ENCODE peak calls at places on chromosomes 7 and 10, in seven cellular contexts. One of them, this sample, is unnamed. For H3K27me3, the result is how much of the 10 kb centered on the place peaks cover.

GRCh38 chr10:35640951-35641429 is 1.1 kb downstream of the FZD8 start:
- DNase-seq in bronchial epithelial cell: peak
- DNase-seq in effector memory CD4-positive, alpha-beta T cell: no peak
- DNase-seq in tibial nerve: peak
- DNase-seq in spleen: peak
- DNase-seq in right cardiac atrium: peak
- DNase-seq in WERI-Rb-1: peak
- DNase-seq in this sample: peak

GRCh38 chr10:98886686-98887085 is 349.0 kb downstream of the HPSE2 start:
- DNase-seq in bronchial epithelial cell: peak
- DNase-seq in effector memory CD4-positive, alpha-beta T cell: no peak
- DNase-seq in tibial nerve: no peak
- DNase-seq in spleen: no peak
- DNase-seq in right cardiac atrium: no peak
- DNase-seq in WERI-Rb-1: no peak
- DNase-seq in this sample: no peak

GRCh38 chr10:89309646-89310045 is 7.8 kb downstream of the IFIT2 start:
- DNase-seq in bronchial epithelial cell: no peak
- DNase-seq in effector memory CD4-positive, alpha-beta T cell: no peak
- DNase-seq in tibial nerve: no peak
- DNase-seq in spleen: no peak
- DNase-seq in right cardiac atrium: no peak
- DNase-seq in WERI-Rb-1: no peak
- DNase-seq in this sample: no peak

GRCh38 chr10:28429573-28430216 is 103.2 kb upstream of the WAC start:
- DNase-seq in bronchial epithelial cell: no peak
- DNase-seq in effector memory CD4-positive, alpha-beta T cell: no peak
- DNase-seq in tibial nerve: no peak
- DNase-seq in spleen: no peak
- DNase-seq in right cardiac atrium: no peak
- DNase-seq in WERI-Rb-1: no peak
- DNase-seq in this sample: no peak

GRCh38 chr7:107579881-107580715 is at the start of gene BCAP29:
- DNase-seq in bronchial epithelial cell: peak
- DNase-seq in effector memory CD4-positive, alpha-beta T cell: peak
- DNase-seq in tibial nerve: peak
- DNase-seq in spleen: peak
- DNase-seq in right cardiac atrium: peak
- DNase-seq in WERI-Rb-1: peak
- DNase-seq in this sample: peak

GRCh38 chr7:96224682-96225081 is 97.2 kb downstream of the SLC25A13 start:
- DNase-seq in bronchial epithelial cell: peak
- DNase-seq in effector memory CD4-positive, alpha-beta T cell: no peak
- DNase-seq in tibial nerve: no peak
- DNase-seq in spleen: no peak
- DNase-seq in right cardiac atrium: no peak
- DNase-seq in WERI-Rb-1: peak
- DNase-seq in this sample: no peak

GRCh38 chr7:129569811-129570215 is 41.7 kb upstream of the NRF1 start:
- DNase-seq in bronchial epithelial cell: peak
- DNase-seq in effector memory CD4-positive, alpha-beta T cell: no peak
- DNase-seq in tibial nerve: no peak
- DNase-seq in spleen: no peak
- DNase-seq in right cardiac atrium: no peak
- DNase-seq in WERI-Rb-1: no peak
- DNase-seq in this sample: no peak

GRCh38 chr7:22772885-22773284 is 45.9 kb downstream of the IL6 start:
- DNase-seq in bronchial epithelial cell: no peak
- DNase-seq in effector memory CD4-positive, alpha-beta T cell: no peak
- DNase-seq in tibial nerve: no peak
- DNase-seq in spleen: no peak
- DNase-seq in right cardiac atrium: no peak
- DNase-seq in WERI-Rb-1: no peak
- DNase-seq in this sample: no peak

GRCh38 chr10:117519895-117520294 is 22.7 kb upstream of the EMX2 start:
- DNase-seq in bronchial epithelial cell: no peak
- DNase-seq in effector memory CD4-positive, alpha-beta T cell: no peak
- DNase-seq in tibial nerve: no peak
- DNase-seq in spleen: no peak
- DNase-seq in right cardiac atrium: no peak
- DNase-seq in WERI-Rb-1: no peak
- DNase-seq in this sample: no peak

GRCh38 chr7:139915301-139915863 is 86.3 kb downstream of the TBXAS1 start:
- DNase-seq in bronchial epithelial cell: peak
- DNase-seq in effector memory CD4-positive, alpha-beta T cell: no peak
- DNase-seq in tibial nerve: no peak
- DNase-seq in spleen: no peak
- DNase-seq in right cardiac atrium: no peak
- DNase-seq in WERI-Rb-1: no peak
- DNase-seq in this sample: no peak

GRCh38 chr10:122490786-122491680 is 29.7 kb downstream of the HTRA1 start:
- DNase-seq in bronchial epithelial cell: peak
- DNase-seq in effector memory CD4-positive, alpha-beta T cell: peak
- DNase-seq in tibial nerve: no peak
- DNase-seq in spleen: no peak
- DNase-seq in right cardiac atrium: no peak
- DNase-seq in WERI-Rb-1: no peak
- DNase-seq in this sample: peak

GRCh38 chr10:73251683-73252444 is 580 bp downstream of the MRPS16 start:
- DNase-seq in bronchial epithelial cell: no peak
- DNase-seq in effector memory CD4-positive, alpha-beta T cell: no peak
- DNase-seq in tibial nerve: no peak
- DNase-seq in spleen: peak
- DNase-seq in right cardiac atrium: no peak
- DNase-seq in WERI-Rb-1: peak
- DNase-seq in this sample: no peak

GRCh38 chr7:12719978-12720377 is 32.5 kb downstream of the ARL4A start:
- DNase-seq in bronchial epithelial cell: no peak
- DNase-seq in effector memory CD4-positive, alpha-beta T cell: no peak
- DNase-seq in tibial nerve: no peak
- DNase-seq in spleen: no peak
- DNase-seq in right cardiac atrium: no peak
- DNase-seq in WERI-Rb-1: no peak
- DNase-seq in this sample: no peak

GRCh38 chr10:97358349-97358748 is 23.8 kb upstream of the FRAT2 start:
- DNase-seq in bronchial epithelial cell: no peak
- DNase-seq in effector memory CD4-positive, alpha-beta T cell: no peak
- DNase-seq in tibial nerve: no peak
- DNase-seq in spleen: peak
- DNase-seq in right cardiac atrium: no peak
- DNase-seq in WERI-Rb-1: no peak
- DNase-seq in this sample: no peak

GRCh38 chr7:129698516-129699418 is 87.2 kb downstream of the NRF1 start:
- DNase-seq in bronchial epithelial cell: peak
- DNase-seq in effector memory CD4-positive, alpha-beta T cell: no peak
- DNase-seq in tibial nerve: no peak
- DNase-seq in spleen: no peak
- DNase-seq in right cardiac atrium: no peak
- DNase-seq in WERI-Rb-1: no peak
- DNase-seq in this sample: no peak

GRCh38 chr10:69232736-69233135 is 12.6 kb downstream of the HKDC1 start:
- DNase-seq in bronchial epithelial cell: no peak
- DNase-seq in effector memory CD4-positive, alpha-beta T cell: peak
- DNase-seq in tibial nerve: no peak
- DNase-seq in spleen: peak
- DNase-seq in right cardiac atrium: no peak
- DNase-seq in WERI-Rb-1: no peak
- DNase-seq in this sample: no peak

GRCh38 chr10:71398991-71399375 is 2.3 kb downstream of the CDH23 start:
- DNase-seq in bronchial epithelial cell: peak
- DNase-seq in effector memory CD4-positive, alpha-beta T cell: no peak
- DNase-seq in tibial nerve: no peak
- DNase-seq in spleen: no peak
- DNase-seq in right cardiac atrium: no peak
- DNase-seq in WERI-Rb-1: no peak
- DNase-seq in this sample: peak

GRCh38 chr7:83908526-83908925 is 259.6 kb upstream of the SEMA3E start:
- DNase-seq in bronchial epithelial cell: no peak
- DNase-seq in effector memory CD4-positive, alpha-beta T cell: no peak
- DNase-seq in tibial nerve: no peak
- DNase-seq in spleen: no peak
- DNase-seq in right cardiac atrium: no peak
- DNase-seq in WERI-Rb-1: no peak
- DNase-seq in this sample: no peak

GRCh38 chr10:96390460-96390864 is 31.7 kb upstream of the OPALIN start:
- DNase-seq in bronchial epithelial cell: no peak
- DNase-seq in effector memory CD4-positive, alpha-beta T cell: no peak
- DNase-seq in tibial nerve: no peak
- DNase-seq in spleen: no peak
- DNase-seq in right cardiac atrium: peak
- DNase-seq in WERI-Rb-1: no peak
- DNase-seq in this sample: peak

GRCh38 chr10:24570658-24571426 is 152.8 kb downstream of the ARHGAP21 start:
- DNase-seq in bronchial epithelial cell: no peak
- DNase-seq in effector memory CD4-positive, alpha-beta T cell: no peak
- DNase-seq in tibial nerve: no peak
- DNase-seq in spleen: no peak
- DNase-seq in right cardiac atrium: no peak
- DNase-seq in WERI-Rb-1: no peak
- DNase-seq in this sample: no peak

GRCh38 chr10:27605337-27605736 is 101.2 kb downstream of the RAB18 start:
- DNase-seq in bronchial epithelial cell: no peak
- DNase-seq in effector memory CD4-positive, alpha-beta T cell: no peak
- DNase-seq in tibial nerve: no peak
- DNase-seq in spleen: no peak
- DNase-seq in right cardiac atrium: no peak
- DNase-seq in WERI-Rb-1: no peak
- DNase-seq in this sample: no peak

GRCh38 chr10:70674560-70675495 is 2.5 kb downstream of the ADAMTS14 start:
- DNase-seq in bronchial epithelial cell: no peak
- DNase-seq in effector memory CD4-positive, alpha-beta T cell: no peak
- DNase-seq in tibial nerve: no peak
- DNase-seq in spleen: no peak
- DNase-seq in right cardiac atrium: no peak
- DNase-seq in WERI-Rb-1: no peak
- DNase-seq in this sample: no peak

GRCh38 chr10:17655009-17655408 is 11.1 kb downstream of the STAM start:
- DNase-seq in bronchial epithelial cell: no peak
- DNase-seq in effector memory CD4-positive, alpha-beta T cell: no peak
- DNase-seq in tibial nerve: no peak
- DNase-seq in spleen: no peak
- DNase-seq in right cardiac atrium: no peak
- DNase-seq in WERI-Rb-1: no peak
- DNase-seq in this sample: no peak

GRCh38 chr7:158475036-158475678 is 112.5 kb downstream of the PTPRN2 start:
- DNase-seq in bronchial epithelial cell: no peak
- DNase-seq in effector memory CD4-positive, alpha-beta T cell: no peak
- DNase-seq in tibial nerve: no peak
- DNase-seq in spleen: no peak
- DNase-seq in right cardiac atrium: no peak
- DNase-seq in WERI-Rb-1: no peak
- DNase-seq in this sample: no peak

GRCh38 chr7:155510975-155511595 is 35.3 kb downstream of the CNPY1 start:
- DNase-seq in bronchial epithelial cell: no peak
- DNase-seq in effector memory CD4-positive, alpha-beta T cell: no peak
- DNase-seq in tibial nerve: no peak
- DNase-seq in spleen: no peak
- DNase-seq in right cardiac atrium: no peak
- DNase-seq in WERI-Rb-1: no peak
- DNase-seq in this sample: no peak
- H3K27me3 ChIP-seq in bronchial epithelial cell: under half
- H3K27me3 ChIP-seq in effector memory CD4-positive, alpha-beta T cell: half or more
- H3K27me3 ChIP-seq in tibial nerve: under half
- H3K27me3 ChIP-seq in spleen: half or more
- H3K27me3 ChIP-seq in right cardiac atrium: under half
- H3K27me3 ChIP-seq in WERI-Rb-1: under half
- H3K27me3 ChIP-seq in this sample: under half

GRCh38 chr7:9324513-9324912 is 891.1 kb downstream of the NXPH1 start:
- DNase-seq in bronchial epithelial cell: no peak
- DNase-seq in effector memory CD4-positive, alpha-beta T cell: no peak
- DNase-seq in tibial nerve: no peak
- DNase-seq in spleen: no peak
- DNase-seq in right cardiac atrium: no peak
- DNase-seq in WERI-Rb-1: no peak
- DNase-seq in this sample: no peak

DNA sequence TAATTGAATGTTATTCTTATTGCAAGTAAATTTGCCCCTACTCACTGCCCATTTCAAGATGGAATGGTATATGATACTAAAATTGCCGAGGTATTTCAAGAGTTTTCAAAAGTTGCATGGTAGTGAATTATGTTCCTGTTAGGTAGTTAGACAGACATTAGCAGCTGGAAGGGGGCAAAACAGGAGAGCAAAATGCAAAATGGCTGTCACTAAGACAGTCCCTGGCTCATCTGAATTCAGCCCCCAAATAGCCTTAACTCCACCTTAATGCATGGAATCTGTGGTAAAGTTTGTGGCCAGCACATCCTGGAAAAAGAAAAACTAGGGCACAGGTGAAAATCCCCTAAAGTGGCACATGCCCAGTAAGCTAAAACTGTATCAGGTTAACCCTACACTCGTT is 894.9 kb downstream of the NXPH1 start:
- DNase-seq in bronchial epithelial cell: no peak
- DNase-seq in effector memory CD4-positive, alpha-beta T cell: no peak
- DNase-seq in tibial nerve: no peak
- DNase-seq in spleen: no peak
- DNase-seq in right cardiac atrium: no peak
- DNase-seq in WERI-Rb-1: no peak
- DNase-seq in this sample: no peak
- H3K27me3 ChIP-seq in bronchial epithelial cell: under half
- H3K27me3 ChIP-seq in effector memory CD4-positive, alpha-beta T cell: under half
- H3K27me3 ChIP-seq in tibial nerve: under half
- H3K27me3 ChIP-seq in spleen: under half
- H3K27me3 ChIP-seq in right cardiac atrium: under half
- H3K27me3 ChIP-seq in WERI-Rb-1: under half
- H3K27me3 ChIP-seq in this sample: under half

GRCh38 chr10:100841528-100841927 is 71.2 kb upstream of the SLF2 start:
- DNase-seq in bronchial epithelial cell: no peak
- DNase-seq in effector memory CD4-positive, alpha-beta T cell: no peak
- DNase-seq in tibial nerve: no peak
- DNase-seq in spleen: no peak
- DNase-seq in right cardiac atrium: no peak
- DNase-seq in WERI-Rb-1: no peak
- DNase-seq in this sample: no peak

GRCh38 chr10:100837300-100837699 is 75.5 kb upstream of the SLF2 start:
- DNase-seq in bronchial epithelial cell: no peak
- DNase-seq in effector memory CD4-positive, alpha-beta T cell: no peak
- DNase-seq in tibial nerve: no peak
- DNase-seq in spleen: no peak
- DNase-seq in right cardiac atrium: no peak
- DNase-seq in WERI-Rb-1: no peak
- DNase-seq in this sample: no peak

GRCh38 chr10:100835810-100836209 is 77.0 kb upstream of the SLF2 start:
- DNase-seq in bronchial epithelial cell: no peak
- DNase-seq in effector memory CD4-positive, alpha-beta T cell: no peak
- DNase-seq in tibial nerve: no peak
- DNase-seq in spleen: no peak
- DNase-seq in right cardiac atrium: no peak
- DNase-seq in WERI-Rb-1: no peak
- DNase-seq in this sample: no peak

GRCh38 chr10:100836891-100837290 is 75.9 kb upstream of the SLF2 start:
- DNase-seq in bronchial epithelial cell: no peak
- DNase-seq in effector memory CD4-positive, alpha-beta T cell: no peak
- DNase-seq in tibial nerve: no peak
- DNase-seq in spleen: no peak
- DNase-seq in right cardiac atrium: no peak
- DNase-seq in WERI-Rb-1: no peak
- DNase-seq in this sample: no peak

GRCh38 chr10:100838986-100839385 is 73.8 kb upstream of the SLF2 start:
- DNase-seq in bronchial epithelial cell: no peak
- DNase-seq in effector memory CD4-positive, alpha-beta T cell: no peak
- DNase-seq in tibial nerve: no peak
- DNase-seq in spleen: no peak
- DNase-seq in right cardiac atrium: no peak
- DNase-seq in WERI-Rb-1: no peak
- DNase-seq in this sample: no peak
- H3K27me3 ChIP-seq in bronchial epithelial cell: under half
- H3K27me3 ChIP-seq in effector memory CD4-positive, alpha-beta T cell: under half
- H3K27me3 ChIP-seq in tibial nerve: under half
- H3K27me3 ChIP-seq in spleen: half or more
- H3K27me3 ChIP-seq in right cardiac atrium: under half
- H3K27me3 ChIP-seq in WERI-Rb-1: half or more
- H3K27me3 ChIP-seq in this sample: under half

GRCh38 chr7:101363734-101364374 is 1.2 kb downstream of the COL26A1 start:
- DNase-seq in bronchial epithelial cell: peak
- DNase-seq in effector memory CD4-positive, alpha-beta T cell: peak
- DNase-seq in tibial nerve: peak
- DNase-seq in spleen: peak
- DNase-seq in right cardiac atrium: peak
- DNase-seq in WERI-Rb-1: peak
- DNase-seq in this sample: no peak
- H3K27me3 ChIP-seq in bronchial epithelial cell: under half
- H3K27me3 ChIP-seq in effector memory CD4-positive, alpha-beta T cell: under half
- H3K27me3 ChIP-seq in tibial nerve: under half
- H3K27me3 ChIP-seq in spleen: under half
- H3K27me3 ChIP-seq in right cardiac atrium: under half
- H3K27me3 ChIP-seq in WERI-Rb-1: under half
- H3K27me3 ChIP-seq in this sample: under half